ENCODE peak calls at places on chromosomes 3 and 15, in eight cellular contexts. J is activated CD8-positive, alpha-beta memory T cell treated with anti-CD3 and anti-CD28 coated beads for 48 hours; A is lower lobe of right lung; Q is left ventricle myocardium inferior; T is T-helper 1 cell; U is activated naive CD8-positive, alpha-beta T cell treated with anti-CD3 and anti-CD28 coated beads, Interleukin-2, amount 50 U/mL, for 24 hours; W is CD8-positive, alpha-beta memory T cell; E is PC-3. L is an unnamed sample.
A peak's percentile ranks its signal among the peaks of the same experiment; 100 is the strongest.

GRCh38 chr3:194028434-194029004 is 107.4 kb upstream of the HES1 start:
- DNase-seq in J (no peak), A (no peak), Q (no peak), T (no peak), U (no peak), W (no peak), E (no peak), L (no peak)

GRCh38 chr3:185582236-185582635 is 3.9 kb upstream of the SENP2 start:
- DNase-seq in J (no peak), A (no peak), Q (no peak), T (no peak), U (no peak), W (no peak), E (no peak), L (no peak)

GRCh38 chr3:190614466-190615384 is 100.8 kb downstream of the IL1RAP start:
- DNase-seq in J (no peak), A (no peak), Q (no peak), T (no peak), U (no peak), W (no peak), E (no peak), L (no peak)

GRCh38 chr3:28050895-28051294 is 190.5 kb upstream of the CMC1 start:
- DNase-seq in J (no peak), A (no peak), Q (no peak), T (no peak), U (peak; percentile 43), W (no peak), E (peak; percentile 97), L (no peak)

GRCh38 chr3:15794303-15794771 is 3.4 kb downstream of the ANKRD28 start:
- DNase-seq in J (no peak), A (no peak), Q (no peak), T (no peak), U (no peak), W (no peak), E (peak; percentile 47), L (no peak)

GRCh38 chr3:117036259-117036799 is 326.8 kb downstream of the TUSC7 start:
- DNase-seq in J (no peak), A (no peak), Q (peak; percentile 16), T (no peak), U (no peak), W (no peak), E (no peak), L (peak; percentile 20)

GRCh38 chr15:70826634-70827033 is 27.3 kb downstream of the LARP6 start:
- DNase-seq in J (no peak), A (no peak), Q (no peak), T (no peak), U (no peak), W (no peak), E (peak; percentile 89), L (no peak)

GRCh38 chr3:143329567-143330164 is 210.1 kb downstream of the CHST2 start:
- DNase-seq in J (no peak), A (no peak), Q (no peak), T (no peak), U (no peak), W (no peak), E (no peak), L (no peak)

GRCh38 chr3:65398953-65399352 is 639.8 kb downstream of the MAGI1 start:
- DNase-seq in J (no peak), A (no peak), Q (no peak), T (no peak), U (no peak), W (no peak), E (peak; percentile 28), L (no peak)

GRCh38 chr3:88113311-88114162 is 36.2 kb upstream of the C3orf38 start:
- DNase-seq in J (no peak), A (no peak), Q (no peak), T (peak; percentile 30), U (peak; percentile 36), W (peak; percentile 65), E (peak; percentile 86), L (peak; percentile 69)

GRCh38 chr3:192850501-192850981 is 67.1 kb downstream of the MB21D2 start:
- DNase-seq in J (peak; percentile 11), A (no peak), Q (no peak), T (no peak), U (peak; percentile 39), W (no peak), E (peak; percentile 94), L (no peak)

GRCh38 chr3:195148553-195148952 is 122.4 kb downstream of the XXYLT1 start:
- DNase-seq in J (no peak), A (no peak), Q (no peak), T (no peak), U (no peak), W (no peak), E (no peak), L (no peak)

GRCh38 chr15:70556804-70557203 is 206.6 kb downstream of the UACA start:
- DNase-seq in J (no peak), A (no peak), Q (no peak), T (no peak), U (no peak), W (no peak), E (no peak), L (no peak)

GRCh38 chr15:92112711-92113110 is 259.2 kb downstream of the SLCO3A1 start:
- DNase-seq in J (no peak), A (no peak), Q (no peak), T (no peak), U (no peak), W (no peak), E (no peak), L (no peak)

GRCh38 chr15:84603630-84604379 is 3.0 kb downstream of the ZSCAN2 start:
- DNase-seq in J (no peak), A (no peak), Q (no peak), T (no peak), U (no peak), W (no peak), E (no peak), L (no peak)

GRCh38 chr3:138944842-138945645 is 1.9 kb downstream of the FOXL2 start:
- DNase-seq in J (no peak), A (no peak), Q (no peak), T (no peak), U (peak; percentile 33), W (peak; percentile 22), E (no peak), L (no peak)

GRCh38 chr3:136235545-136235944 is 14.6 kb upstream of the PCCB start:
- DNase-seq in J (no peak), A (no peak), Q (no peak), T (no peak), U (no peak), W (no peak), E (no peak), L (no peak)

GRCh38 chr15:77021803-77022381 is 27.0 kb downstream of the PSTPIP1 start:
- DNase-seq in J (no peak), A (peak; percentile 44), Q (no peak), T (peak; percentile 37), U (peak; percentile 65), W (peak; percentile 77), E (peak; percentile 25), L (no peak)

GRCh38 chr15:22226034-22226790 is 145.9 kb downstream of the OR4M2 start:
- DNase-seq in J (no peak), A (no peak), Q (no peak), T (no peak), U (no peak), W (no peak), E (no peak), L (no peak)

GRCh38 chr3:160618363-160618762 is 53.0 kb upstream of the KPNA4 start:
- DNase-seq in J (no peak), A (peak; percentile 45), Q (no peak), T (no peak), U (no peak), W (no peak), E (peak; percentile 73), L (no peak)

GRCh38 chr3:194993896-194994295 is 277.1 kb downstream of the XXYLT1 start:
- DNase-seq in J (no peak), A (no peak), Q (no peak), T (no peak), U (no peak), W (no peak), E (no peak), L (no peak)

GRCh38 chr15:94335616-94336015 is 104.3 kb downstream of the MCTP2 start:
- DNase-seq in J (no peak), A (no peak), Q (no peak), T (no peak), U (no peak), W (no peak), E (no peak), L (no peak)

GRCh38 chr15:31358957-31359721 is 32.5 kb downstream of the KLF13 start:
- DNase-seq in J (no peak), A (no peak), Q (no peak), T (no peak), U (no peak), W (no peak), E (no peak), L (no peak)

GRCh38 chr3:190972840-190973270 is 110.4 kb upstream of the GMNC start:
- DNase-seq in J (no peak), A (no peak), Q (no peak), T (no peak), U (no peak), W (no peak), E (peak; percentile 63), L (no peak)